ENCODE peak calls at places on chromosomes 13 and 19, in six cellular contexts. One of them, this sample, is unnamed.

GRCh38 chr19:36245210-36246005 is 30.5 kb downstream of the ZNF146 start:
- DNase-seq in tibial nerve: no peak
- DNase-seq in sigmoid colon: no peak
- DNase-seq in body of pancreas: no peak
- DNase-seq in adrenal gland: no peak
- DNase-seq in transverse colon: no peak
- DNase-seq in this sample: no peak

GRCh38 chr13:109904218-109904617 is 117.8 kb upstream of the IRS2 start:
- DNase-seq in tibial nerve: no peak
- DNase-seq in sigmoid colon: no peak
- DNase-seq in body of pancreas: no peak
- DNase-seq in adrenal gland: no peak
- DNase-seq in transverse colon: no peak
- DNase-seq in this sample: no peak

GRCh38 chr13:107882708-107883560 is 332.4 kb downstream of the LIG4 start:
- DNase-seq in tibial nerve: no peak
- DNase-seq in sigmoid colon: no peak
- DNase-seq in body of pancreas: no peak
- DNase-seq in adrenal gland: no peak
- DNase-seq in transverse colon: no peak
- DNase-seq in this sample: no peak

GRCh38 chr19:28644261-28644660 is 568.7 kb downstream of the UQCRFS1 start:
- DNase-seq in tibial nerve: no peak
- DNase-seq in sigmoid colon: no peak
- DNase-seq in body of pancreas: peak; percentile 6
- DNase-seq in adrenal gland: no peak
- DNase-seq in transverse colon: no peak
- DNase-seq in this sample: no peak

GRCh38 chr19:32372726-32373613 is 27.6 kb downstream of the ZNF507 start:
- DNase-seq in tibial nerve: no peak
- DNase-seq in sigmoid colon: no peak
- DNase-seq in body of pancreas: no peak
- DNase-seq in adrenal gland: no peak
- DNase-seq in transverse colon: no peak
- DNase-seq in this sample: no peak

GRCh38 chr13:52001120-52001731 is 10.0 kb downstream of the ATP7B start:
- DNase-seq in tibial nerve: no peak
- DNase-seq in sigmoid colon: no peak
- DNase-seq in body of pancreas: no peak
- DNase-seq in adrenal gland: no peak
- DNase-seq in transverse colon: no peak
- DNase-seq in this sample: no peak

GRCh38 chr13:62060570-62060969 is 644.9 kb upstream of the PCDH20 start:
- DNase-seq in tibial nerve: no peak
- DNase-seq in sigmoid colon: no peak
- DNase-seq in body of pancreas: no peak
- DNase-seq in adrenal gland: no peak
- DNase-seq in transverse colon: no peak
- DNase-seq in this sample: no peak

GRCh38 chr13:98080280-98080679 is 62.6 kb upstream of the FARP1 start:
- DNase-seq in tibial nerve: no peak
- DNase-seq in sigmoid colon: no peak
- DNase-seq in body of pancreas: no peak
- DNase-seq in adrenal gland: no peak
- DNase-seq in transverse colon: no peak
- DNase-seq in this sample: no peak

GRCh38 chr19:7294571-7295212 is 478 bp upstream of the INSR start:
- DNase-seq in tibial nerve: peak; percentile 54
- DNase-seq in sigmoid colon: peak; percentile 85
- DNase-seq in body of pancreas: peak; percentile 88
- DNase-seq in adrenal gland: peak; percentile 84
- DNase-seq in transverse colon: peak; percentile 83
- DNase-seq in this sample: peak; percentile 20
- TF ChIP-seq CTCF in tibial nerve: peak; percentile 22
- TF ChIP-seq CTCF in sigmoid colon: peak; percentile 31
- TF ChIP-seq CTCF in body of pancreas: peak; percentile 38
- TF ChIP-seq CTCF in adrenal gland: peak; percentile 44
- TF ChIP-seq CTCF in transverse colon: peak; percentile 37
- TF ChIP-seq CTCF in this sample: no peak

DNA sequence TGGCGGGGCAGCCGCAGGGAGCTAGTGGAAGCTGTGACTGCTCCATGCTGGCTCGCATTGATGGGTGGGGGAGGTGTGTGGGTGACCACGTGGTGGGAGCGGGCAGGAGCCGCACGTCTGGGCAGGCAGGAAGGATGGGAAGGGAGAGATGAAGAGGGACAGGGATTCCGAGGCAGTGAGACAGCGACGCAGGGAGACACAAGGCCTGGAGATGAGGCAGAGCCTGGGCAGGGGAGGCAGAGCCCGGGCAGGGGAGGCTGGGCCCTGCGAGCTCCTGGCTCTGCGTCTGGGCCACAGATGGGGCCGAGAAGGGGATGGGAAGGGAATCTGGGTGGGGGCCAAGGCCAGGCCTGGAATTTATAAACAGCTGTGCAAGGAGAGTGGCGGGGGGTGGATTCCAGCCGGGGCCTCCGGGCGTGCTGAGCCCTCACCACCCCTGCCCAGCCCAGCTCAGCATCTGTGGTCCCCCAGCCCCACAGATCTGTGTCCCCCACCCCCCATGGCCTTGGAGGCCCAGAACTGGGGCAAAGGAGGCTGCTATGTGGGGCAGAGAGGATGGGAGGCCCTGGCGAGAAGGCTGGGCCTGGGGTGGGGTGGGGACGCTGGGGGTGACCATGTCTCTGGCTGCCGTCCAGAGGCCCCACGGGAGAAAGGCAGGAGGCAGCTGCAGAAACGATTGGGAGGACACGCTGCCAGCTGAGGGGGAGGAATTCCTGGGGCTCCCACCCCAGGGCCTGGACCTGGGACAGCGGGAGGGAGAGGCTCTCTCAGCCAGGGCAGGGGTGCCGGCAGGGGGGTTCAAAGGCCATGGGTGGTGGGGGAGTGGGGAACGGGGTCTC is 6.0 kb downstream of the EHD2 start:
- DNase-seq in tibial nerve: peak; percentile 77
- DNase-seq in sigmoid colon: peak; percentile 99
- DNase-seq in body of pancreas: peak; percentile 79
- DNase-seq in adrenal gland: peak; percentile 93
- DNase-seq in transverse colon: peak; percentile 80
- DNase-seq in this sample: no peak
- TF ChIP-seq POLR2A in tibial nerve: peak; percentile 33
- TF ChIP-seq POLR2A in sigmoid colon: no peak
- TF ChIP-seq POLR2A in body of pancreas: no peak
- TF ChIP-seq POLR2A in adrenal gland: no peak
- TF ChIP-seq POLR2A in transverse colon: no peak
- TF ChIP-seq POLR2A in this sample: no peak

GRCh38 chr13:102361113-102361512 is 40.7 kb downstream of the FGF14 start:
- DNase-seq in tibial nerve: no peak
- DNase-seq in sigmoid colon: no peak
- DNase-seq in body of pancreas: no peak
- DNase-seq in adrenal gland: no peak
- DNase-seq in transverse colon: no peak
- DNase-seq in this sample: no peak
- TF ChIP-seq CTCF in tibial nerve: no peak
- TF ChIP-seq CTCF in sigmoid colon: no peak
- TF ChIP-seq CTCF in body of pancreas: no peak
- TF ChIP-seq CTCF in adrenal gland: no peak
- TF ChIP-seq CTCF in transverse colon: no peak
- TF ChIP-seq CTCF in this sample: no peak

DNA sequence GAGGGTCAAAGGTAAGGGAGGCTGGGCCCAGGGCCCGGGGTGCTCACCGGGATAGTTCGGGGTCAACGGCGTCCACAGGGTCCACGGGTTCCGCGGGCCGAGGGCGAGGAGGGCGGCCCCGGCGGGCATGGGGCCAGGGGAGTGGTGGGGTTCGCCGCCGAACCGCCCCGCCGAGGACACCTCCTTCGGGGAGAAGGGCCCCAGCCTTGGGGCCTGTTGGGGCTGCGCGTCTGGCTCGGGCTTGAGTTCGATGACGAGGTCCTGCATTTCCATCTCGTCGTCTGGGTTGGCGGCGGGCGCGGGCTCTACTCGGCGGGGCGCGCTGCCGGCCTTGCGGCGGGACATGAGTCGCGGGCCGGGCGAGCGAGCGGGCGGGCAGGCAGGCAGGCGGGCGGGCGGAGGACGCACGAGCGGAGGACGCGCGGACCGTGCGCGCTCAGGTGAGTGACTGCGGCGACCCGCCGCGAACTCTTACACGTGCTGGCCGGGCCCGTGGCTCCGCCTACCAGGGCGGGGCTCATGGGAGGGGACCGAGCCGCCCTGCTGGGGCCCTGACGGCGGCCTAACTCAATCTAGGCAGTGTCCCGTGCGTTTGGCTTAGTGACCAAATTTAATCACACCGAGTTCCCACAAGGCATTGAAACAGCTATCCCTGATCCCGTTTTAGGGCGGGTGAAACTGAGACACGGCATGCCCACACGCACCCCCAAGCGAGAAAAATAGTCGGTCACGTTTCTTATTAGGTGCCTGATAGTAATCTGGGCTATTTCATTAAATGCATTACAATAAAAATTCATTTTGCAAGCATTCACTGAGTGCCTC is at the start of gene ZNF296:
- DNase-seq in tibial nerve: peak; percentile 41
- DNase-seq in sigmoid colon: peak; percentile 82
- DNase-seq in body of pancreas: peak; percentile 84
- DNase-seq in adrenal gland: peak; percentile 67
- DNase-seq in transverse colon: peak; percentile 93
- DNase-seq in this sample: peak; percentile 92
- TF ChIP-seq POLR2A in tibial nerve: peak; percentile 30
- TF ChIP-seq POLR2A in sigmoid colon: no peak
- TF ChIP-seq POLR2A in body of pancreas: peak; percentile 18
- TF ChIP-seq POLR2A in adrenal gland: no peak
- TF ChIP-seq POLR2A in transverse colon: peak; percentile 48
- TF ChIP-seq POLR2A in this sample: peak; percentile 80

This sample was measured in Peyer's patch.